ENCODE peak calls at places on chromosomes 5 and 9, in four cellular contexts. Z is fibroblast of villous mesenchyme, I is heart left ventricle, H is GM23338. X is an unnamed sample.
A peak's percentile ranks its signal among the peaks of the same experiment; 100 is the strongest.

GRCh38 chr5:178496661-178497060 is 93.5 kb downstream of the COL23A1 start:
- DNase-seq in Z (no peak), I (no peak), H (no peak), X (no peak)

GRCh38 chr5:171762016-171762415 is 23.6 kb upstream of the SMIM23 start:
- DNase-seq in Z (no peak), I (no peak), H (no peak), X (no peak)

GRCh38 chr5:154345255-154345952 is 100.4 kb upstream of the SAP30L start:
- DNase-seq in Z (no peak), H (no peak), I (no peak), X (no peak)

GRCh38 chr5:81209869-81210268 is 23.3 kb upstream of the CKMT2 start:
- DNase-seq in Z (no peak), H (no peak), I (no peak), X (no peak)

GRCh38 chr5:178381921-178382688 is 149.5 kb upstream of the PHYKPL start:
- DNase-seq in Z (no peak), H (no peak), I (no peak), X (no peak)

GRCh38 chr9:134482226-134482625 is 156.0 kb downstream of the RXRA start:
- DNase-seq in H (no peak), Z (no peak), I (no peak), X (no peak)

GRCh38 chr5:179805070-179805528 is 1.6 kb downstream of the MGAT4B start:
- DNase-seq in Z (no peak), H (no peak), I (no peak), X (no peak)

GRCh38 chr5:150625164-150625535 is 15.3 kb upstream of the SYNPO start:
- DNase-seq in I (peak; percentile 79), H (peak; percentile 34), Z (no peak), X (no peak)

GRCh38 chr5:1805736-1806135 is 4.5 kb downstream of the NDUFS6 start:
- DNase-seq in Z (no peak), H (no peak), I (no peak), X (no peak)

GRCh38 chr9:98890256-98890655 is 53.5 kb upstream of the COL15A1 start:
- DNase-seq in Z (no peak), H (no peak), I (no peak), X (no peak)

GRCh38 chr9:98894766-98895165 is 48.9 kb upstream of the COL15A1 start:
- DNase-seq in I (no peak), H (no peak), Z (no peak), X (no peak)

GRCh38 chr9:98888794-98889495 is 54.8 kb upstream of the COL15A1 start:
- DNase-seq in H (no peak), I (no peak), Z (peak; percentile 64), X (no peak)

GRCh38 chr9:98887918-98888510 is 55.7 kb upstream of the COL15A1 start:
- DNase-seq in Z (peak; percentile 63), H (no peak), I (no peak), X (peak; percentile 33)

DNA sequence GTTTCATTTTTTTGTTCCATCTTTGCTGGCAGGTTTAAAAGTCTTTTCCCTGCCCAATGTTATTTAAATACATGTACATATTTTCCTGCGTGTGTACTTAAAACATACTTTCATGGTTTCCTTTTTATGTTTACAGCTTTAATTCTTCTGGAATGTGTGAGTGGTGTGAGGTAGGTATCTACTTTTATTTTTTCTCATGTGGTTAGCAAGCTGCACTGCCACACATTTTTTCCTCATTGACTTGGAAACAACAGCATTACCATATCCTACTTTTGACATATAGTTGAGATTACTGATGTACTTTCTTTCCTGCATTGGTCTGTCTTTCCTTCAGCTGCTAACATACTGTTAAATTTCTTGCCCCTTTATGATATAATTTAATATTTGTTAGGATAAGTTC is 51.4 kb upstream of the COL15A1 start:
- DNase-seq in H (no peak), Z (peak; percentile 89), I (no peak), X (no peak)
- H3K4me3 ChIP-seq in H (no peak overlapping the region), Z (no peak overlapping the region), I (no peak overlapping the region), X (no peak overlapping the region)

DNA sequence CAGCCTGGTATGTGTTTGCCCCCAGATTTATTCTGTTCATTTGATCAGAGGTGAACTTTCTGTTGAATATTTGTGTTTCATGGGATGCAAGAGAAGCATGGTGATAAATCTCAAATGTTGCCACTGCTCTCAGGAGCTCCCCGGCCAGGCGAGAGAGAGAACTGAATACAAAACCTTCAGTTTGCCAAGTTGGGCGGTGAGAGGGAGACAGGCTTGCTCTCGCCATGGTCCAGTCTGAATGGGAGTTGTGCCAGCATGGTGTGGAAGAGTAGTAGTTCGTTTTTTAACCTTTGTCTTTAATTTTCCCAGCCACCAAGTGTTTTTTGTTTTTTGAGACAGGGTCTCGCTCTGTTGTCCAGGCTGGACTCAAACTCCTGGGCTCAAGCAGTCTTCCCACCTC is 2.7 kb downstream of the NTMT1 start:
- DNase-seq in I (no peak), Z (no peak), H (no peak), X (no peak)
- TF ChIP-seq CTCF in I (no peak), Z (no peak), H (no peak), X (no peak)

GRCh38 chr5:10307206-10308148 is at the start of gene CMBL:
- DNase-seq in I (peak; percentile 76), Z (peak; percentile 50), H (peak; percentile 88), X (peak; percentile 62)

GRCh38 chr5:10304932-10305331 is 2.8 kb downstream of the CMBL start:
- DNase-seq in Z (no peak), H (no peak), I (no peak), X (no peak)

GRCh38 chr5:10306806-10307205 is 896 bp downstream of the CMBL start:
- DNase-seq in I (no peak), Z (no peak), H (no peak), X (no peak)

GRCh38 chr5:10303699-10304170 is 4.0 kb downstream of the CMBL start:
- DNase-seq in Z (no peak), I (no peak), H (no peak), X (no peak)

DNA sequence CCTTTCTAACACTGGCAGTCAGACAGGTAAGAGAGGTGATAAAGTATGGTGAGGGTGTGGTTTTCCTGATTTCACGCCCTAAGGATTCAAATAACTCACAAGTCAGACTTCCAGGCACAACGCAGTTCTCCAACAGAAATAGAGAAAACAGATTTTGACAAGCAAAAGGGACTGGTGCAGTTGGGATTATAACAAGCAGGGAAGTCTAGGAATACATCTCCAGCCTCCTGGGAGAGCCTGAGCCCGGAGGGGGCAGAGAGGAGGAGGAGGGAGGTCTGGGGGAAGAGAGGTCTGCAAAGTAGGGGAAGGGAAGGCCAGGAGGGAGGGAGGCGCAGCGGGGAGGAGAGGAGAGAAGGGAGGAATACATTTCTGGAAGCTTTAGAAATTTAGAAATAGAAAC is 1.6 kb downstream of the CMBL start:
- DNase-seq in Z (no peak), I (no peak), H (no peak), X (no peak)
- H3K4me3 ChIP-seq in Z (no peak overlapping the region), I (no peak overlapping the region), H (peak overlapping the region; percentile 98), X (no peak overlapping the region)

GRCh38 chr5:40021007-40021406 is 596.2 kb upstream of the DAB2 start:
- DNase-seq in H (no peak), I (no peak), Z (no peak), X (no peak)
- TF ChIP-seq CTCF in H (no peak), I (no peak), Z (no peak), X (no peak)

GRCh38 chr9:35686222-35687203 is 3.2 kb downstream of the TPM2 start:
- DNase-seq in H (no peak), I (no peak), Z (peak; percentile 37), X (peak; percentile 44)
- H3K4me3 ChIP-seq in H (no peak overlapping the region), I (no peak overlapping the region), Z (peak overlapping the region; percentile 92), X (peak overlapping the region; percentile 87)

GRCh38 chr5:165029471-165029870 is 1524.1 kb downstream of the MAT2B start:
- DNase-seq in H (peak; percentile 78), Z (peak; percentile 8), I (no peak), X (no peak)
- TF ChIP-seq CTCF in H (peak; percentile 67), Z (peak; percentile 30), I (no peak), X (no peak)

GRCh38 chr5:166880456-166880855 is 1411.0 kb upstream of the WWC1 start:
- DNase-seq in H (no peak), Z (no peak), I (no peak), X (no peak)

DNA sequence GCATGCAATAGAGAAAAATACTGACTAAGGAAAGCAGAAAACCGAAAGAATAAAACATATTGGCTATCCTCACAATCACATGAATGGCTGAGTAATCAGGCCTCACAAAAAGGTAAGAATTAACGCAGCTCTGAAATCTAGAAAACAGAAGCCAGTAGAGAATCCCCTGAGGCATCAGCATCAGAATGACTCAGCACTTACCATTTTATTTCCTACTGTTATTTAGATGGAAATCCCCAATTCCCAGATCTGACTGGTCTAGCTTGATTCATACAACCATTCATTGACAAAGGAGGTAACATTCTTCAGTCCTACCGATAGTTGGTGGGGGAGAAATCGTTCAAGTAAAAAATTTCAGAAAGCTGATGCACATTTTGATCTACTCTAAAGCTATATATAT is 1408.4 kb upstream of the WWC1 start:
- DNase-seq in H (peak; percentile 79), Z (no peak), I (no peak), X (peak; percentile 5)
- H3K4me3 ChIP-seq in H (no peak overlapping the region), Z (no peak overlapping the region), I (no peak overlapping the region), X (no peak overlapping the region)

GRCh38 chr5:18466731-18467130 is 832.5 kb downstream of the TAF11L14 start:
- DNase-seq in H (no peak), Z (no peak), I (no peak), X (no peak)

GRCh38 chr5:18465833-18466681 is 831.8 kb downstream of the TAF11L14 start:
- DNase-seq in Z (peak; percentile 3), H (peak; percentile 93), I (no peak), X (peak; percentile 50)
- TF ChIP-seq CTCF in Z (peak; percentile 31), H (peak; percentile 96), I (peak; percentile 26), X (peak; percentile 62)

GRCh38 chr5:133449181-133449580 is 163.2 kb downstream of the FSTL4 start:
- DNase-seq in Z (no peak), I (no peak), H (no peak), X (no peak)

GRCh38 chr5:133451926-133452325 is 160.4 kb downstream of the FSTL4 start:
- DNase-seq in Z (no peak), I (no peak), H (no peak), X (no peak)

GRCh38 chr5:133453825-133454224 is 158.5 kb downstream of the FSTL4 start:
- DNase-seq in H (no peak), I (no peak), Z (peak; percentile 52), X (no peak)

GRCh38 chr5:133453084-133453765 is 159.1 kb downstream of the FSTL4 start:
- DNase-seq in Z (no peak), I (no peak), H (no peak), X (no peak)

DNA sequence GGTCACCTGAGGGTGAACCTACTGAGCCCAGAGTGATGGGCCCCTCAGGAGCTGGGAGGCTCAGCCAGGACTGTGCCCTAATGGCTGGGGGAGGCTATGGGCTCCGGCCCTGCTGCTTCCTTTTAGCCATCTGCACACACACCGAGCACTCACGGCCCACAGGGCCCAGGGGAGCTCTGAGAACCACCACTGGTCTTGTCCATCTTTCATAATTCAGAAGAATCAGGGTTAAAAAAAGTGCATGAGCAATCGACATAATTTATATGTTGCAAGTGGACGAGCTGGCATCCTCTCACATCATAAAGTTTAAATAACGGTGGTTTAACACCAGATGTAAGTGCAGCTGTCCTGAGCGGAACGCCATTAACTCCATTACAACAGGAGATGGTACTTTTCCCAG is 162.0 kb downstream of the FSTL4 start:
- DNase-seq in I (no peak), H (no peak), Z (no peak), X (no peak)
- H3K4me3 ChIP-seq in I (no peak overlapping the region), H (no peak overlapping the region), Z (no peak overlapping the region), X (no peak overlapping the region)